ENCODE peak calls at places on chromosome 15, in eight cellular contexts. One of them, this sample, is unnamed. For H3K9me3, the result is how much of the 10 kb centered on the place peaks cover.

GRCh38 chr15:99424978-99425665 is 140.7 kb upstream of the MEF2A start:
- DNase-seq in fibroblast of lung: peak
- DNase-seq in body of pancreas: no peak
- DNase-seq in vagina: no peak
- DNase-seq in iPS DF 6.9: no peak
- DNase-seq in effector memory CD4-positive, alpha-beta T cell: peak
- DNase-seq in spleen: peak
- DNase-seq in CD8-positive, alpha-beta T cell: peak
- DNase-seq in this sample: no peak

GRCh38 chr15:75542386-75542797 is 36.7 kb downstream of the PTPN9 start:
- DNase-seq in fibroblast of lung: no peak
- DNase-seq in body of pancreas: no peak
- DNase-seq in vagina: no peak
- DNase-seq in iPS DF 6.9: no peak
- DNase-seq in effector memory CD4-positive, alpha-beta T cell: no peak
- DNase-seq in spleen: no peak
- DNase-seq in CD8-positive, alpha-beta T cell: no peak
- DNase-seq in this sample: no peak

GRCh38 chr15:101009176-101009575 is 90.0 kb downstream of the LRRK1 start:
- DNase-seq in fibroblast of lung: no peak
- DNase-seq in body of pancreas: no peak
- DNase-seq in vagina: peak
- DNase-seq in iPS DF 6.9: no peak
- DNase-seq in effector memory CD4-positive, alpha-beta T cell: no peak
- DNase-seq in spleen: no peak
- DNase-seq in CD8-positive, alpha-beta T cell: no peak
- DNase-seq in this sample: no peak

GRCh38 chr15:73757571-73757970 is 4.4 kb upstream of the INSYN1 start:
- DNase-seq in fibroblast of lung: no peak
- DNase-seq in body of pancreas: no peak
- DNase-seq in vagina: no peak
- DNase-seq in iPS DF 6.9: no peak
- DNase-seq in effector memory CD4-positive, alpha-beta T cell: no peak
- DNase-seq in spleen: no peak
- DNase-seq in CD8-positive, alpha-beta T cell: no peak
- DNase-seq in this sample: no peak

GRCh38 chr15:70517194-70517590 is 246.2 kb downstream of the UACA start:
- DNase-seq in fibroblast of lung: no peak
- DNase-seq in body of pancreas: no peak
- DNase-seq in vagina: no peak
- DNase-seq in iPS DF 6.9: no peak
- DNase-seq in effector memory CD4-positive, alpha-beta T cell: no peak
- DNase-seq in spleen: peak
- DNase-seq in CD8-positive, alpha-beta T cell: no peak
- DNase-seq in this sample: no peak

GRCh38 chr15:57464480-57464879 is 88.2 kb downstream of the CGNL1 start:
- DNase-seq in fibroblast of lung: no peak
- DNase-seq in body of pancreas: no peak
- DNase-seq in vagina: no peak
- DNase-seq in iPS DF 6.9: no peak
- DNase-seq in effector memory CD4-positive, alpha-beta T cell: no peak
- DNase-seq in spleen: no peak
- DNase-seq in CD8-positive, alpha-beta T cell: no peak
- DNase-seq in this sample: no peak

GRCh38 chr15:85766007-85766831 is 28.5 kb downstream of the KLHL25 start:
- DNase-seq in fibroblast of lung: no peak
- DNase-seq in body of pancreas: peak
- DNase-seq in vagina: no peak
- DNase-seq in iPS DF 6.9: no peak
- DNase-seq in effector memory CD4-positive, alpha-beta T cell: no peak
- DNase-seq in spleen: no peak
- DNase-seq in CD8-positive, alpha-beta T cell: no peak
- DNase-seq in this sample: no peak

GRCh38 chr15:97929456-97930229 is 30.9 kb upstream of the ARRDC4 start:
- DNase-seq in fibroblast of lung: no peak
- DNase-seq in body of pancreas: no peak
- DNase-seq in vagina: no peak
- DNase-seq in iPS DF 6.9: no peak
- DNase-seq in effector memory CD4-positive, alpha-beta T cell: no peak
- DNase-seq in spleen: no peak
- DNase-seq in CD8-positive, alpha-beta T cell: no peak
- DNase-seq in this sample: no peak

GRCh38 chr15:70505411-70505919 is 257.9 kb downstream of the UACA start:
- DNase-seq in fibroblast of lung: peak
- DNase-seq in body of pancreas: no peak
- DNase-seq in vagina: no peak
- DNase-seq in iPS DF 6.9: no peak
- DNase-seq in effector memory CD4-positive, alpha-beta T cell: no peak
- DNase-seq in spleen: peak
- DNase-seq in CD8-positive, alpha-beta T cell: no peak
- DNase-seq in this sample: no peak

GRCh38 chr15:87033056-87033455 is 953.4 kb downstream of the AGBL1 start:
- DNase-seq in fibroblast of lung: no peak
- DNase-seq in body of pancreas: no peak
- DNase-seq in vagina: no peak
- DNase-seq in iPS DF 6.9: no peak
- DNase-seq in effector memory CD4-positive, alpha-beta T cell: no peak
- DNase-seq in spleen: no peak
- DNase-seq in CD8-positive, alpha-beta T cell: no peak
- DNase-seq in this sample: no peak

GRCh38 chr15:57298843-57299550 is 77.3 kb upstream of the CGNL1 start:
- DNase-seq in fibroblast of lung: no peak
- DNase-seq in body of pancreas: no peak
- DNase-seq in vagina: peak
- DNase-seq in iPS DF 6.9: no peak
- DNase-seq in effector memory CD4-positive, alpha-beta T cell: no peak
- DNase-seq in spleen: no peak
- DNase-seq in CD8-positive, alpha-beta T cell: no peak
- DNase-seq in this sample: no peak

GRCh38 chr15:85329561-85330421 is 50.6 kb upstream of the AKAP13 start:
- DNase-seq in fibroblast of lung: peak
- DNase-seq in body of pancreas: peak
- DNase-seq in vagina: no peak
- DNase-seq in iPS DF 6.9: no peak
- DNase-seq in effector memory CD4-positive, alpha-beta T cell: no peak
- DNase-seq in spleen: peak
- DNase-seq in CD8-positive, alpha-beta T cell: peak
- DNase-seq in this sample: no peak

GRCh38 chr15:34318277-34319079 is 19.1 kb downstream of the SLC12A6 start:
- DNase-seq in fibroblast of lung: peak
- DNase-seq in body of pancreas: peak
- DNase-seq in vagina: no peak
- DNase-seq in iPS DF 6.9: no peak
- DNase-seq in effector memory CD4-positive, alpha-beta T cell: no peak
- DNase-seq in spleen: no peak
- DNase-seq in CD8-positive, alpha-beta T cell: no peak
- DNase-seq in this sample: no peak

GRCh38 chr15:38129531-38130199 is 123.0 kb upstream of the SPRED1 start:
- DNase-seq in fibroblast of lung: peak
- DNase-seq in body of pancreas: peak
- DNase-seq in vagina: peak
- DNase-seq in iPS DF 6.9: no peak
- DNase-seq in effector memory CD4-positive, alpha-beta T cell: no peak
- DNase-seq in spleen: no peak
- DNase-seq in CD8-positive, alpha-beta T cell: no peak
- DNase-seq in this sample: no peak

GRCh38 chr15:59540654-59541053 is 70.9 kb upstream of the GCNT3 start:
- DNase-seq in fibroblast of lung: no peak
- DNase-seq in body of pancreas: no peak
- DNase-seq in vagina: no peak
- DNase-seq in iPS DF 6.9: no peak
- DNase-seq in effector memory CD4-positive, alpha-beta T cell: no peak
- DNase-seq in spleen: no peak
- DNase-seq in CD8-positive, alpha-beta T cell: no peak
- DNase-seq in this sample: no peak

GRCh38 chr15:40499931-40500330 is 29.1 kb downstream of the CHST14 start:
- DNase-seq in fibroblast of lung: no peak
- DNase-seq in body of pancreas: no peak
- DNase-seq in vagina: no peak
- DNase-seq in iPS DF 6.9: no peak
- DNase-seq in effector memory CD4-positive, alpha-beta T cell: no peak
- DNase-seq in spleen: no peak
- DNase-seq in CD8-positive, alpha-beta T cell: no peak
- DNase-seq in this sample: no peak

GRCh38 chr15:39358441-39359041 is 222.3 kb upstream of the THBS1 start:
- DNase-seq in fibroblast of lung: peak
- DNase-seq in body of pancreas: peak
- DNase-seq in vagina: no peak
- DNase-seq in iPS DF 6.9: no peak
- DNase-seq in effector memory CD4-positive, alpha-beta T cell: no peak
- DNase-seq in spleen: no peak
- DNase-seq in CD8-positive, alpha-beta T cell: no peak
- DNase-seq in this sample: no peak

GRCh38 chr15:87155771-87156170 is 1076.1 kb downstream of the AGBL1 start:
- DNase-seq in fibroblast of lung: no peak
- DNase-seq in body of pancreas: no peak
- DNase-seq in vagina: no peak
- DNase-seq in iPS DF 6.9: no peak
- DNase-seq in effector memory CD4-positive, alpha-beta T cell: no peak
- DNase-seq in spleen: no peak
- DNase-seq in CD8-positive, alpha-beta T cell: no peak
- DNase-seq in this sample: no peak

GRCh38 chr15:81338422-81339007 is 14.6 kb upstream of the STARD5 start:
- DNase-seq in fibroblast of lung: peak
- DNase-seq in body of pancreas: peak
- DNase-seq in vagina: peak
- DNase-seq in iPS DF 6.9: no peak
- DNase-seq in effector memory CD4-positive, alpha-beta T cell: no peak
- DNase-seq in spleen: no peak
- DNase-seq in CD8-positive, alpha-beta T cell: no peak
- DNase-seq in this sample: no peak

GRCh38 chr15:29825205-29825604 is 2.9 kb upstream of the TJP1 start:
- DNase-seq in fibroblast of lung: no peak
- DNase-seq in body of pancreas: no peak
- DNase-seq in vagina: no peak
- DNase-seq in iPS DF 6.9: no peak
- DNase-seq in effector memory CD4-positive, alpha-beta T cell: no peak
- DNase-seq in spleen: no peak
- DNase-seq in CD8-positive, alpha-beta T cell: no peak
- DNase-seq in this sample: no peak

GRCh38 chr15:56228854-56229253 is 14.8 kb downstream of the RFX7 start:
- DNase-seq in fibroblast of lung: no peak
- DNase-seq in body of pancreas: no peak
- DNase-seq in vagina: no peak
- DNase-seq in iPS DF 6.9: no peak
- DNase-seq in effector memory CD4-positive, alpha-beta T cell: no peak
- DNase-seq in spleen: no peak
- DNase-seq in CD8-positive, alpha-beta T cell: no peak
- DNase-seq in this sample: no peak
- H3K9me3 ChIP-seq in fibroblast of lung: under half
- H3K9me3 ChIP-seq in body of pancreas: under half
- H3K9me3 ChIP-seq in vagina: under half
- H3K9me3 ChIP-seq in iPS DF 6.9: under half
- H3K9me3 ChIP-seq in effector memory CD4-positive, alpha-beta T cell: under half
- H3K9me3 ChIP-seq in spleen: half or more
- H3K9me3 ChIP-seq in CD8-positive, alpha-beta T cell: under half
- H3K9me3 ChIP-seq in this sample: under half

GRCh38 chr15:93942140-93942808 is 289.1 kb upstream of the MCTP2 start:
- DNase-seq in fibroblast of lung: no peak
- DNase-seq in body of pancreas: no peak
- DNase-seq in vagina: no peak
- DNase-seq in iPS DF 6.9: no peak
- DNase-seq in effector memory CD4-positive, alpha-beta T cell: no peak
- DNase-seq in spleen: no peak
- DNase-seq in CD8-positive, alpha-beta T cell: no peak
- DNase-seq in this sample: no peak
- H3K9me3 ChIP-seq in fibroblast of lung: under half
- H3K9me3 ChIP-seq in body of pancreas: under half
- H3K9me3 ChIP-seq in vagina: under half
- H3K9me3 ChIP-seq in iPS DF 6.9: under half
- H3K9me3 ChIP-seq in effector memory CD4-positive, alpha-beta T cell: under half
- H3K9me3 ChIP-seq in spleen: under half
- H3K9me3 ChIP-seq in CD8-positive, alpha-beta T cell: under half
- H3K9me3 ChIP-seq in this sample: under half

DNA sequence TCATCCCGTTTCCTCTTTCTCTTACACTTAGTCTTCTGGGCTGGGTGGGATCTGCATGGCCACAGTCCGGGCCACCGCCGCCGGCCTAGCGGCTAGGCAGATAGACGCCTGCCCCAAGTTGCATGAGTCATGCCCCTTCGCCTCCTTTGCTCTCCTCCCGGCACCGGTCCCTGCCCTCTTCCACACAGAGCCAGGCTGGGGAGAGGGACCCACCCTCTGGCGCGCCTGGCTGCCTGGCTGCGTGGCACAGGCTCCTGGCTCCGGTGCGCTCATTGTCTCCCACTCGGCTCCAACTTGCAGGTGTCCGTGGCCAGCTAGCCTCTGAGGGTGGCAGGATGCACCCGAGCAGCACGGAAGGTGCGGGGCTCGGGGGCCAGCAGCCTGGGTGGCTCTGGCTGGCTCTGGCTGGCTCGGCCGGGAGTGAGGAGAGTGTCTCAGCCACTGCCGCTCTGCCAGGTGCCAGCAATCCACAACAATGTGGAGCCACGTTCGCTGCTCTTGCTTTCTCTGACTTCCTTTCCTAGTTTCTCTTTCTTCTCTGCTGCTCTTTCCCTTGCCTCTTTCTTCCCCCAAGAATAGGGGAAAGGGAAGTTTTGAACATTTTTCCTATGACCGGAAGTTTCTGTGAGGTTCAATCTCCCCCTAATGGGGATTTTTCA is 22.4 kb upstream of the MTHFS start:
- DNase-seq in fibroblast of lung: no peak
- DNase-seq in body of pancreas: no peak
- DNase-seq in vagina: no peak
- DNase-seq in iPS DF 6.9: no peak
- DNase-seq in effector memory CD4-positive, alpha-beta T cell: no peak
- DNase-seq in spleen: peak
- DNase-seq in CD8-positive, alpha-beta T cell: no peak
- DNase-seq in this sample: no peak
- H3K9me3 ChIP-seq in fibroblast of lung: under half
- H3K9me3 ChIP-seq in body of pancreas: under half
- H3K9me3 ChIP-seq in vagina: half or more
- H3K9me3 ChIP-seq in iPS DF 6.9: under half
- H3K9me3 ChIP-seq in effector memory CD4-positive, alpha-beta T cell: under half
- H3K9me3 ChIP-seq in spleen: half or more
- H3K9me3 ChIP-seq in CD8-positive, alpha-beta T cell: under half
- H3K9me3 ChIP-seq in this sample: under half

GRCh38 chr15:93266291-93266690 is 177.3 kb upstream of the RGMA start:
- DNase-seq in fibroblast of lung: no peak
- DNase-seq in body of pancreas: no peak
- DNase-seq in vagina: no peak
- DNase-seq in iPS DF 6.9: no peak
- DNase-seq in effector memory CD4-positive, alpha-beta T cell: no peak
- DNase-seq in spleen: no peak
- DNase-seq in CD8-positive, alpha-beta T cell: no peak
- DNase-seq in this sample: no peak

GRCh38 chr15:93274276-93274675 is 185.3 kb upstream of the RGMA start:
- DNase-seq in fibroblast of lung: no peak
- DNase-seq in body of pancreas: no peak
- DNase-seq in vagina: no peak
- DNase-seq in iPS DF 6.9: no peak
- DNase-seq in effector memory CD4-positive, alpha-beta T cell: no peak
- DNase-seq in spleen: no peak
- DNase-seq in CD8-positive, alpha-beta T cell: no peak
- DNase-seq in this sample: no peak

GRCh38 chr15:93271871-93272270 is 182.9 kb upstream of the RGMA start:
- DNase-seq in fibroblast of lung: no peak
- DNase-seq in body of pancreas: no peak
- DNase-seq in vagina: no peak
- DNase-seq in iPS DF 6.9: no peak
- DNase-seq in effector memory CD4-positive, alpha-beta T cell: no peak
- DNase-seq in spleen: no peak
- DNase-seq in CD8-positive, alpha-beta T cell: no peak
- DNase-seq in this sample: no peak

GRCh38 chr15:93265046-93265658 is 176.1 kb upstream of the RGMA start:
- DNase-seq in fibroblast of lung: no peak
- DNase-seq in body of pancreas: no peak
- DNase-seq in vagina: no peak
- DNase-seq in iPS DF 6.9: no peak
- DNase-seq in effector memory CD4-positive, alpha-beta T cell: no peak
- DNase-seq in spleen: no peak
- DNase-seq in CD8-positive, alpha-beta T cell: no peak
- DNase-seq in this sample: no peak

GRCh38 chr15:93270937-93271472 is 182.0 kb upstream of the RGMA start:
- DNase-seq in fibroblast of lung: no peak
- DNase-seq in body of pancreas: no peak
- DNase-seq in vagina: no peak
- DNase-seq in iPS DF 6.9: no peak
- DNase-seq in effector memory CD4-positive, alpha-beta T cell: no peak
- DNase-seq in spleen: no peak
- DNase-seq in CD8-positive, alpha-beta T cell: no peak
- DNase-seq in this sample: no peak
- H3K9me3 ChIP-seq in fibroblast of lung: under half
- H3K9me3 ChIP-seq in body of pancreas: under half
- H3K9me3 ChIP-seq in vagina: under half
- H3K9me3 ChIP-seq in iPS DF 6.9: under half
- H3K9me3 ChIP-seq in effector memory CD4-positive, alpha-beta T cell: under half
- H3K9me3 ChIP-seq in spleen: under half
- H3K9me3 ChIP-seq in CD8-positive, alpha-beta T cell: under half
- H3K9me3 ChIP-seq in this sample: under half

This sample was measured in T-helper 17 cell.